ENCODE peak calls at places on chromosomes 5 and 9, in five cellular contexts. W, S, F, T and Z are unnamed samples.

GRCh38 chr9:91768977-91769916 is 180.8 kb downstream of the ROR2 start:
- DNase-seq in W (no peak), S (no peak), F (no peak), T (no peak), Z (no peak)

GRCh38 chr5:151480859-151481258 is 33.5 kb downstream of the SLC36A1 start:
- DNase-seq in W (no peak), S (no peak), T (no peak), F (no peak), Z (no peak)

GRCh38 chr9:120781236-120781635 is 12.0 kb downstream of the FBXW2 start:
- DNase-seq in S (no peak), T (no peak), F (no peak), W (no peak), Z (no peak)

GRCh38 chr5:178356459-178356872 is 123.9 kb upstream of the PHYKPL start:
- DNase-seq in F (no peak), T (no peak), S (peak), W (no peak), Z (no peak)

GRCh38 chr5:157801-158200 is 33.5 kb upstream of the LRRC14B start:
- DNase-seq in T (no peak), W (peak), F (no peak), S (peak), Z (no peak)

GRCh38 chr9:127535834-127536233 is 76.2 kb upstream of the STXBP1 start:
- DNase-seq in F (no peak), T (no peak), W (no peak), S (no peak), Z (no peak)

GRCh38 chr5:34497031-34497808 is 158.9 kb upstream of the RAI14 start:
- DNase-seq in T (no peak), S (no peak), W (peak), F (no peak), Z (no peak)

GRCh38 chr5:116360008-116360853 is 214.4 kb downstream of the SEMA6A start:
- DNase-seq in S (no peak), T (no peak), F (no peak), W (no peak), Z (no peak)

GRCh38 chr9:112059145-112059979 is 115.7 kb downstream of the SUSD1 start:
- DNase-seq in F (peak), T (no peak), W (no peak), S (no peak), Z (no peak)

GRCh38 chr5:55933377-55934116 is 61.2 kb downstream of the IL6ST start:
- DNase-seq in W (no peak), S (no peak), F (no peak), T (no peak), Z (no peak)

GRCh38 chr5:181173420-181174342 is 26.3 kb downstream of the OR2V2 start:
- DNase-seq in T (no peak), S (no peak), F (peak), W (no peak), Z (no peak)

GRCh38 chr5:81006955-81007636 is 46.9 kb downstream of the RASGRF2 start:
- DNase-seq in S (no peak), F (no peak), T (no peak), W (no peak), Z (no peak)

GRCh38 chr5:131496400-131496713 is 138.7 kb downstream of the RAPGEF6 start:
- DNase-seq in W (no peak), T (peak), F (no peak), S (no peak), Z (no peak)

GRCh38 chr5:131491749-131492148 is 143.3 kb downstream of the RAPGEF6 start:
- DNase-seq in T (no peak), S (no peak), W (no peak), F (no peak), Z (no peak)

GRCh38 chr5:131495536-131496399 is 139.3 kb downstream of the RAPGEF6 start:
- DNase-seq in F (no peak), T (no peak), S (no peak), W (no peak), Z (no peak)
- TF ChIP-seq POLR2A in F (no peak), T (no peak), S (no peak), W (no peak), Z (no peak)

DNA sequence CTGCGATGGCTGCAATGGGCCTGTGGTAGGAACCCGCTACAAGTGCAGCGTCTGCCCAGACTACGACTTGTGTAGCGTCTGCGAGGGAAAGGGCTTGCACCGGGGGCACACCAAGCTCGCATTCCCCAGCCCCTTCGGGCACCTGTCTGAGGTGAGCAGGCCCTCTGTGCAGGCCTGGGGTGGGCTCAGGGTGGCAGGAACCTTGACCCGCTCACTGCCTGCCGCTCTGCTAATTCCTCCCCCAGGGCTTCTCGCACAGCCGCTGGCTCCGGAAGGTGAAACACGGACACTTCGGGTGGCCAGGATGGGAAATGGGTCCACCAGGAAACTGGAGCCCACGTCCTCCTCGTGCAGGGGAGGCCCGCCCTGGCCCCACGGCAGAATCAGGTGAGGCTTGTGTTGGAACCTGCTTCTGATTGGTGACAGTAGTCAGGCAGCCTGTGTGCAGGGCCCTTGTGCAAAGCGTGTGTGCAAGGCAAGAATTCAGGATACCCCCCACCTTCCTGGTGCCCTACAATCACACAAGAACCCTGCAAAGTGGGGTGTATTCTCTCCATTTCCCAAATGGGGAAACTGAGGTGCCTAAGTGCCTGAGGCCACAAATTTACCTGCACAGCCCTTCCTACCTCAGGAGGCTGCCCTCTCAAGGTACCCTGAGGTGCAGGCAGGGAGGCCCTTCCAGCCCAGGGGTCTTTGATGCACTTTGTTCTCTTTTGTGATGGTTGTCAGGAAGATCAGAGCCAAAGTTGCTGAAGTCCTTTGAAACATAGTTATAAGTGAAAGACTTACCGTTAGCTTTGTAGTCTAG is 3.4 kb downstream of the SQSTM1 start:
- DNase-seq in F (no peak), W (no peak), T (no peak), S (peak), Z (no peak)
- TF ChIP-seq POLR2A in F (peak), W (no peak), T (no peak), S (no peak), Z (no peak)

GRCh38 chr5:175921066-175921730 is 46.9 kb downstream of the THOC3 start:
- DNase-seq in T (no peak), W (no peak), S (no peak), F (no peak), Z (no peak)
- TF ChIP-seq POLR2A in T (no peak), W (no peak), S (no peak), F (no peak), Z (no peak)

GRCh38 chr9:115211413-115212204 is 93.7 kb upstream of the TNC start:
- DNase-seq in T (no peak), F (no peak), S (no peak), W (no peak), Z (no peak)
- TF ChIP-seq POLR2A in T (peak), F (no peak), S (no peak), W (no peak), Z (no peak)

GRCh38 chr9:83456226-83456625 is 82.0 kb downstream of the FRMD3 start:
- DNase-seq in W (no peak), S (no peak), T (no peak), F (no peak), Z (no peak)

GRCh38 chr9:83458530-83458929 is 79.7 kb downstream of the FRMD3 start:
- DNase-seq in S (no peak), W (no peak), F (no peak), T (no peak), Z (no peak)

GRCh38 chr9:83459830-83460229 is 78.4 kb downstream of the FRMD3 start:
- DNase-seq in W (no peak), T (no peak), S (no peak), F (no peak), Z (no peak)

GRCh38 chr9:83451308-83451707 is 86.9 kb downstream of the FRMD3 start:
- DNase-seq in T (no peak), W (no peak), S (no peak), F (no peak), Z (no peak)

GRCh38 chr9:83457005-83457404 is 81.2 kb downstream of the FRMD3 start:
- DNase-seq in F (no peak), W (no peak), S (no peak), T (no peak), Z (no peak)
- TF ChIP-seq POLR2A in F (no peak), W (no peak), S (no peak), T (no peak), Z (no peak)

DNA sequence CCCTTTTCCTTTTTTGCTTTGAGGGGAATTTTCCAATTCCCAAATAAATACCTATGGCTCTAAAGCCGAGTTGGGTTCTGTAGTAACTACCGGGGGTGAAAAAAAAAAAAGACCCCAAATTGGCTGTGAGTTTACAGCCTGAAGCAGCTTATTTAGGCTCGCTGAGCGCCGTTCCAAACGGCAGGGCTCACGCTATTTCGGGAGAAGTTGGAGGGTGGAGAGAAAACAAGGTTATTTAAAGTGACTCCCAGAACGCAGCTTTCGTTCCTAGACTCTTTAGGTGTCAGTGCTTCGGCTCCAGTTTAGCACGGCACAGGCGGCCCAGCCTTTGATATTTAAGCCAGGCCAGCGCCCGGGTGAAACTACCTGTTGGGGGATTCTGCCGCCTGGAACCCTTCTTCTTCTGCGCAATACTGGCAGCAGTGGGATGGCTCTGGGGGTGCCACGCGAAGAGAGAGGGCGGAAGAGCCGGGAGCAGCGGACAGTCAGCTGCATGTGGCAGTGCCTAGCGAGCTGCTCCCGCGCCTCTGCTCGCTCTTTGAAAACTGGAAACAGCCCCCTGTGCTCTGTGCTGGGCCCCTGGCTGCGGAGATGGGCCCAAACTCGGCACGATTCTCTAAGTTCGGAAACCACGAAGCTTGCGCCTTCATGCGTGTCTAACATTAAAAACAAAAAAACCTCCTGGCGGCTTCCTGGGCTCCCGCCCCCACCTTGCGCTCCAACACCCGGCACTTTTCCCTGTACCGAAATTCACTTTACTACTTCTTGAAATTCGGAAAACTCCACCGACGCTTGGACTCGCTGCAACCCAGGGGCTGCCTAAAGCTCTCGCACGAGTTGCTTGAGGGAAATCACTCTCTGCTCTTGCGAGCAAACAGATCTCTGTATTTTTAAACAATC is 34.5 kb upstream of the NFIB start:
- DNase-seq in F (no peak), W (no peak), S (no peak), T (no peak), Z (no peak)
- TF ChIP-seq POLR2A in F (no peak), W (no peak), S (no peak), T (no peak), Z (no peak)

DNA sequence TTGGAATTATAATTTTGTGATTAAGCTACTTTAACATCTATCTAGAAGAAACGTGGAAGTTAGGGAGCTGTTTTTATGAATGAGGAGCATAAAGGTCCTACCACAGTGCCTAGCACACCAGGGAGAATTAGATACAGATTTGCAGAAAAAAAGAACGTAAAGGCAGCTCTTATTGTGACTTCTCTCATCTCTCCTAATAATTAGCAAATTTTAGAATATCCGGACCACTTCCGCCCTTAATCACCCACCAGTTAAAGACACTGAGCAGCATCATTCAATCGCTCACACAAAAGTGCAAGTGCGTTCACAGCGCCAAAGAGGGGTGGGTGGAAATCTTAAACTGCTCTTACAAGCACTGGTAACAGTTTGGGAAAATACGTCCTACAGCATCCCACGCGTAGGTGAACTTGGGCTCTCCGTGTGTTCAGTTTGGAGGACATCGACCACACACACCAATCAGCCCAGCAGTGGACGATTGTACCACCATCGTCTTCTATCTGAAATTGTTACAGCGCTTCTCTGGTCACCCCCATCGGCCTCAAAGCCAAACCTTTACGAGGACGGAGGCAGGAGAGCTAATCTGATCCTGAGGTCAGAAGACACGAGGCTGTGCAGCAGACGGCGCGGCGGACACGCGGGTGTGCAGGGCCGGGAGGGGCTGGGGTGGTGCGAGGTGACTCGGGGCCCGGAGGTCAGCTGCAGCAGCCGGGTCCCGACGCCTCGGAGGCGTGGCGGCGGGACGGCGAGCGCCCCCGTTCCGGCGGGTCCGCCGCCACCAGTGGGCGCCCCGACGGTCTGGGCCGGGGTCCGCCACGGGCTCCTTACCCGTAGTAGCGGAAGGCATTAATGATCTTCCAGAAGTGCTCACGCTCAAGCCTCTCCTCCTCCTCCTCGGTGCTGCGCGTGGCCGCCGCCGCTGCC is 646 bp downstream of the CARNMT1 start:
- DNase-seq in T (peak), W (peak), F (peak), S (peak), Z (peak)
- TF ChIP-seq POLR2A in T (no peak), W (no peak), F (no peak), S (no peak), Z (no peak)